ENCODE peak calls at places on chromosome 13, in five cellular contexts. One of them, this sample, is unnamed.

GRCh38 chr13:38866649-38867048 is 124.0 kb downstream of the STOML3 start:
- DNase-seq in neural progenitor cell: no peak
- DNase-seq in fibroblast of lung: no peak
- DNase-seq in PC-9: no peak
- DNase-seq in A549: peak; percentile 1
- DNase-seq in this sample: no peak

GRCh38 chr13:75494491-75494890 is 12.5 kb upstream of the TBC1D4 start:
- DNase-seq in neural progenitor cell: no peak
- DNase-seq in fibroblast of lung: peak; percentile 71
- DNase-seq in PC-9: no peak
- DNase-seq in A549: no peak
- DNase-seq in this sample: no peak

GRCh38 chr13:93535256-93535655 is 308.6 kb downstream of the GPC6 start:
- DNase-seq in neural progenitor cell: no peak
- DNase-seq in fibroblast of lung: peak; percentile 76
- DNase-seq in PC-9: no peak
- DNase-seq in A549: peak; percentile 2
- DNase-seq in this sample: no peak

GRCh38 chr13:65497265-65497664 is 1732.9 kb downstream of the PCDH9 start:
- DNase-seq in neural progenitor cell: no peak
- DNase-seq in fibroblast of lung: peak; percentile 76
- DNase-seq in PC-9: peak; percentile 55
- DNase-seq in A549: peak; percentile 2
- DNase-seq in this sample: no peak

GRCh38 chr13:98508280-98509074 is 68.4 kb downstream of the STK24 start:
- DNase-seq in neural progenitor cell: no peak
- DNase-seq in fibroblast of lung: peak; percentile 91
- DNase-seq in PC-9: peak; percentile 95
- DNase-seq in A549: peak; percentile 48
- DNase-seq in this sample: no peak

GRCh38 chr13:73717632-73718031 is 416.6 kb downstream of the KLF12 start:
- DNase-seq in neural progenitor cell: no peak
- DNase-seq in fibroblast of lung: peak; percentile 81
- DNase-seq in PC-9: no peak
- DNase-seq in A549: no peak
- DNase-seq in this sample: peak; percentile 32

GRCh38 chr13:50255639-50256038 is 240.4 kb downstream of the KCNRG start:
- DNase-seq in neural progenitor cell: no peak
- DNase-seq in fibroblast of lung: no peak
- DNase-seq in PC-9: no peak
- DNase-seq in A549: no peak
- DNase-seq in this sample: no peak

GRCh38 chr13:40376867-40377266 is 289.6 kb downstream of the FOXO1 start:
- DNase-seq in neural progenitor cell: no peak
- DNase-seq in fibroblast of lung: no peak
- DNase-seq in PC-9: no peak
- DNase-seq in A549: no peak
- DNase-seq in this sample: no peak

GRCh38 chr13:108924154-108924940 is 294.9 kb downstream of the MYO16 start:
- DNase-seq in neural progenitor cell: no peak
- DNase-seq in fibroblast of lung: peak; percentile 43
- DNase-seq in PC-9: peak; percentile 26
- DNase-seq in A549: no peak
- DNase-seq in this sample: no peak

GRCh38 chr13:50119593-50119992 is 104.3 kb downstream of the KCNRG start:
- DNase-seq in neural progenitor cell: no peak
- DNase-seq in fibroblast of lung: no peak
- DNase-seq in PC-9: no peak
- DNase-seq in A549: no peak
- DNase-seq in this sample: no peak

GRCh38 chr13:33110713-33111413 is 94.6 kb downstream of the KL start:
- DNase-seq in neural progenitor cell: no peak
- DNase-seq in fibroblast of lung: peak; percentile 75
- DNase-seq in PC-9: no peak
- DNase-seq in A549: no peak
- DNase-seq in this sample: no peak

GRCh38 chr13:113325779-113326178 is 28.7 kb downstream of the LAMP1 start:
- DNase-seq in neural progenitor cell: no peak
- DNase-seq in fibroblast of lung: no peak
- DNase-seq in PC-9: peak; percentile 2
- DNase-seq in A549: no peak
- DNase-seq in this sample: no peak

GRCh38 chr13:74288361-74288911 is 154.2 kb upstream of the KLF12 start:
- DNase-seq in neural progenitor cell: peak; percentile 13
- DNase-seq in fibroblast of lung: no peak
- DNase-seq in PC-9: no peak
- DNase-seq in A549: no peak
- DNase-seq in this sample: peak; percentile 59

GRCh38 chr13:108786578-108787100 is 157.2 kb downstream of the MYO16 start:
- DNase-seq in neural progenitor cell: peak; percentile 20
- DNase-seq in fibroblast of lung: no peak
- DNase-seq in PC-9: no peak
- DNase-seq in A549: no peak
- DNase-seq in this sample: no peak

GRCh38 chr13:27470042-27470830 is 19.9 kb upstream of the MTIF3 start:
- DNase-seq in neural progenitor cell: no peak
- DNase-seq in fibroblast of lung: no peak
- DNase-seq in PC-9: no peak
- DNase-seq in A549: no peak
- DNase-seq in this sample: no peak

GRCh38 chr13:46179576-46180368 is 2.2 kb downstream of the LCP1 start:
- DNase-seq in neural progenitor cell: no peak
- DNase-seq in fibroblast of lung: no peak
- DNase-seq in PC-9: no peak
- DNase-seq in A549: no peak
- DNase-seq in this sample: peak; percentile 91

GRCh38 chr13:67229438-67230242 is 496 bp downstream of the PCDH9 start:
- DNase-seq in neural progenitor cell: peak; percentile 38
- DNase-seq in fibroblast of lung: peak; percentile 28
- DNase-seq in PC-9: no peak
- DNase-seq in A549: no peak
- DNase-seq in this sample: peak; percentile 21

GRCh38 chr13:113964251-113964995 is 9.5 kb downstream of the C13orf46 start:
- DNase-seq in neural progenitor cell: no peak
- DNase-seq in fibroblast of lung: no peak
- DNase-seq in PC-9: no peak
- DNase-seq in A549: no peak
- DNase-seq in this sample: no peak

GRCh38 chr13:24660023-24660806 is 20.0 kb upstream of the ATP12A start:
- DNase-seq in neural progenitor cell: no peak
- DNase-seq in fibroblast of lung: no peak
- DNase-seq in PC-9: no peak
- DNase-seq in A549: no peak
- DNase-seq in this sample: no peak

GRCh38 chr13:98203641-98204326 is 26.7 kb upstream of the RNF113B start:
- DNase-seq in neural progenitor cell: no peak
- DNase-seq in fibroblast of lung: peak; percentile 69
- DNase-seq in PC-9: no peak
- DNase-seq in A549: no peak
- DNase-seq in this sample: no peak

GRCh38 chr13:33229446-33230177 is 55.9 kb downstream of the STARD13 start:
- DNase-seq in neural progenitor cell: peak; percentile 10
- DNase-seq in fibroblast of lung: no peak
- DNase-seq in PC-9: no peak
- DNase-seq in A549: no peak
- DNase-seq in this sample: no peak

GRCh38 chr13:37647038-37647650 is 48.6 kb upstream of the POSTN start:
- DNase-seq in neural progenitor cell: peak; percentile 75
- DNase-seq in fibroblast of lung: peak; percentile 38
- DNase-seq in PC-9: no peak
- DNase-seq in A549: no peak
- DNase-seq in this sample: no peak

GRCh38 chr13:110418944-110419343 is 111.9 kb downstream of the COL4A2 start:
- DNase-seq in neural progenitor cell: no peak
- DNase-seq in fibroblast of lung: no peak
- DNase-seq in PC-9: no peak
- DNase-seq in A549: peak; percentile 36
- DNase-seq in this sample: no peak

GRCh38 chr13:27168870-27169525 is 2.6 kb downstream of the USP12 start:
- DNase-seq in neural progenitor cell: no peak
- DNase-seq in fibroblast of lung: peak; percentile 29
- DNase-seq in PC-9: no peak
- DNase-seq in A549: no peak
- DNase-seq in this sample: no peak

GRCh38 chr13:87122551-87122950 is 548.6 kb upstream of the SLITRK5 start:
- DNase-seq in neural progenitor cell: no peak
- DNase-seq in fibroblast of lung: peak; percentile 61
- DNase-seq in PC-9: no peak
- DNase-seq in A549: no peak
- DNase-seq in this sample: no peak

GRCh38 chr13:87120476-87120875 is 550.7 kb upstream of the SLITRK5 start:
- DNase-seq in neural progenitor cell: no peak
- DNase-seq in fibroblast of lung: no peak
- DNase-seq in PC-9: no peak
- DNase-seq in A549: no peak
- DNase-seq in this sample: no peak

GRCh38 chr13:87123987-87124784 is 547.0 kb upstream of the SLITRK5 start:
- DNase-seq in neural progenitor cell: peak; percentile 59
- DNase-seq in fibroblast of lung: peak; percentile 100
- DNase-seq in PC-9: peak; percentile 92
- DNase-seq in A549: peak; percentile 62
- DNase-seq in this sample: peak; percentile 13

GRCh38 chr13:87128006-87128405 is 543.2 kb upstream of the SLITRK5 start:
- DNase-seq in neural progenitor cell: peak; percentile 90
- DNase-seq in fibroblast of lung: peak; percentile 19
- DNase-seq in PC-9: no peak
- DNase-seq in A549: no peak
- DNase-seq in this sample: no peak

DNA sequence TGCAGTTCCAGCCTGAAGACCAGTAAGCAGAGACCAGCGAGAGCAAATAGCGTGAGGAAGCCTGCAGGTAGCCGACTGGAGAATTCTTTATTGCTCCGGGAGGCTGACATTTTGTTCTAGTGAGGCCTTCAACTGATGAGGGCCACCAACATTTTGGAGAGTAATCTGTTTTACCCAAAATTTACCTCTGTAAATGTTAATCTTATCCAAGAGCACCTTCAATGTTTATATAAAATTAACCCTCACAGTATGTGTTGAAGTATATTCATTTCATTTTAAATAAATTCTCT is 546.4 kb upstream of the SLITRK5 start:
- DNase-seq in neural progenitor cell: no peak
- DNase-seq in fibroblast of lung: no peak
- DNase-seq in PC-9: no peak
- DNase-seq in A549: no peak
- DNase-seq in this sample: no peak
- H3K4me2 ChIP-seq in neural progenitor cell: no peak overlapping the region
- H3K4me2 ChIP-seq in fibroblast of lung: no peak overlapping the region
- H3K4me2 ChIP-seq in PC-9: peak overlapping the region; percentile 47
- H3K4me2 ChIP-seq in A549: peak overlapping the region; percentile 45
- H3K4me2 ChIP-seq in this sample: no peak overlapping the region

GRCh38 chr13:42930136-42930535 is 61.9 kb downstream of the EPSTI1 start:
- DNase-seq in neural progenitor cell: no peak
- DNase-seq in fibroblast of lung: no peak
- DNase-seq in PC-9: peak; percentile 34
- DNase-seq in A549: no peak
- DNase-seq in this sample: no peak
- H3K4me2 ChIP-seq in neural progenitor cell: no peak overlapping the region
- H3K4me2 ChIP-seq in fibroblast of lung: no peak overlapping the region
- H3K4me2 ChIP-seq in PC-9: no peak overlapping the region
- H3K4me2 ChIP-seq in A549: no peak overlapping the region
- H3K4me2 ChIP-seq in this sample: no peak overlapping the region

GRCh38 chr13:30736461-30736860 is 1.1 kb downstream of the ALOX5AP start:
- DNase-seq in neural progenitor cell: no peak
- DNase-seq in fibroblast of lung: no peak
- DNase-seq in PC-9: no peak
- DNase-seq in A549: no peak
- DNase-seq in this sample: peak; percentile 23
- H3K4me2 ChIP-seq in neural progenitor cell: no peak overlapping the region
- H3K4me2 ChIP-seq in fibroblast of lung: no peak overlapping the region
- H3K4me2 ChIP-seq in PC-9: no peak overlapping the region
- H3K4me2 ChIP-seq in A549: no peak overlapping the region
- H3K4me2 ChIP-seq in this sample: peak overlapping the region; percentile 67

GRCh38 chr13:101714195-101714594 is 261.7 kb downstream of the ITGBL1 start:
- DNase-seq in neural progenitor cell: no peak
- DNase-seq in fibroblast of lung: no peak
- DNase-seq in PC-9: no peak
- DNase-seq in A549: no peak
- DNase-seq in this sample: no peak

DNA sequence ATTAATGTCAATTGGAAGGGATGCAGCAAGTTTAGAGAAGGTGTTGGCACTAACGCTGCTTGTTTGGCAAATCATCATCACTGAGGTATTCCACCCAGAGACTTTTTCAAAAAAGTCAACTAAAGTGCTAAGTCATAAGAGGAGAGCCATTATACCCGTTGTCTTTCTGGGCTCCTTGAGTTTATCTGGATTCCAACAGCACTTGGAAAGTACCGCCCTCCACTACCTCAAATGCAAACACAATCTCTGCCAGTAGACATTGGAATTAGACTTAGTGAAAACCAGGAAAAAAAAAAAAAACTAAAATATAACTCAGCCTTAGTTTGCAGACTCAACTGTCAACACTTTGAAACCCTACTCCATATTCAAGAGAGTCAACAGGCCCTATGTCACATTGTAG is 266.0 kb downstream of the ITGBL1 start:
- DNase-seq in neural progenitor cell: no peak
- DNase-seq in fibroblast of lung: no peak
- DNase-seq in PC-9: no peak
- DNase-seq in A549: no peak
- DNase-seq in this sample: no peak
- H3K4me2 ChIP-seq in neural progenitor cell: no peak overlapping the region
- H3K4me2 ChIP-seq in fibroblast of lung: no peak overlapping the region
- H3K4me2 ChIP-seq in PC-9: no peak overlapping the region
- H3K4me2 ChIP-seq in A549: no peak overlapping the region
- H3K4me2 ChIP-seq in this sample: no peak overlapping the region

DNA sequence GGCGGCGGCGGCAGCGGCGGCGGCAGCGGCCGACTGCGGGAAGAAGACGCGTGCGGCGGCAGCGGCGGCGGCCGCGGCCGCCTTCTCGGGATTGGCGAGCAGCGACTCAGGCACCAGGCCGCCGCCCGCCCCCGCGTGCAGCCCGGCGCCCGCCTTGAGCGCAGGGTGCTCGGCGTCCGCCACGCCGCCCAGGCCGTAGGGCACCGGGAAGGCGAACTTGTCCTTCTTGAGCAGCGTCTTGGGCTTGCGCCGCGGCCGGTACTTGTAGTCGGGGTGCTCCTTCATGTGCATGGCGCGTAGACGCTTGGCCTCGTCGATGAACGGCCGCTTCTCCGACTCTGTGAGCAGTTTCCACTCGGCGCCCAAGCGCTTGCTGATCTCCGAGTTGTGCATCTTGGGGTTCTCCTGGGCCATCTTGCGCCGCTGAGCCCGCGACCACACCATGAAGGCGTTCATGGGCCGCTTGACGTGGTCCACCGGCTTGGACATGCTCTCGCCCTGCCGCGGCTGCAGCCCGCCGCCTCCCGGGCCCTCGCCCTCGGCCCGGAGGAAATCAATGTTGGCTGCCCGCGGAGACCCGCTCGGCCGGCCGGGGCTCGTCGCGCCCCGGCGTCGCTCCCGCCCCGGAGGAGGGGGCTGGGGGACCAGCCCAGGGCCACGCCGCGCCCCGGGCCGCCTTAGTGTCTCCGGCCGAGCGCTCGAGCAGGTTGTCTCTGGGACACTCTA is 621 bp downstream of the SOX21 start:
- DNase-seq in neural progenitor cell: peak; percentile 61
- DNase-seq in fibroblast of lung: peak; percentile 42
- DNase-seq in PC-9: no peak
- DNase-seq in A549: peak; percentile 47
- DNase-seq in this sample: no peak
- H3K4me2 ChIP-seq in neural progenitor cell: peak overlapping the region; percentile 97
- H3K4me2 ChIP-seq in fibroblast of lung: no peak overlapping the region
- H3K4me2 ChIP-seq in PC-9: no peak overlapping the region
- H3K4me2 ChIP-seq in A549: peak overlapping the region; percentile 86
- H3K4me2 ChIP-seq in this sample: no peak overlapping the region

GRCh38 chr13:100439247-100439955 is 149.2 kb downstream of the GGACT start:
- DNase-seq in neural progenitor cell: peak; percentile 75
- DNase-seq in fibroblast of lung: no peak
- DNase-seq in PC-9: no peak
- DNase-seq in A549: peak; percentile 24
- DNase-seq in this sample: no peak
- H3K4me2 ChIP-seq in neural progenitor cell: peak overlapping the region; percentile 59
- H3K4me2 ChIP-seq in fibroblast of lung: no peak overlapping the region
- H3K4me2 ChIP-seq in PC-9: no peak overlapping the region
- H3K4me2 ChIP-seq in A549: peak overlapping the region; percentile 94
- H3K4me2 ChIP-seq in this sample: no peak overlapping the region